ENCODE peak calls at places on chromosomes 3 and 15, in eight cellular contexts. M is breast epithelium; N is colonic mucosa; U is ascending aorta; Z is HepG2; R is heart left ventricle; J is CD8-positive, alpha-beta T cell; Q is psoas muscle. X is an unnamed sample.
A peak's percentile ranks its signal among the peaks of the same experiment; 100 is the strongest.

GRCh38 chr15:95742836-95743235 is 587.7 kb upstream of the NR2F2 start:
- DNase-seq in M (no peak), N (no peak), U (no peak), Z (no peak), R (no peak), J (no peak), Q (no peak), X (no peak)

GRCh38 chr3:159260049-159260662 is 458.3 kb downstream of the MFSD1 start:
- DNase-seq in M (peak; percentile 21), N (peak; percentile 58), U (no peak), Z (peak; percentile 56), R (no peak), J (peak; percentile 9), Q (no peak), X (no peak)

GRCh38 chr15:23646165-23647000 is 1.3 kb downstream of the MAGEL2 start:
- DNase-seq in M (no peak), N (no peak), U (no peak), Z (no peak), R (no peak), J (no peak), Q (peak; percentile 42), X (no peak)

GRCh38 chr3:133535971-133536634 is 37.4 kb upstream of the CDV3 start:
- DNase-seq in M (no peak), N (peak; percentile 61), U (no peak), Z (peak; percentile 70), R (no peak), J (no peak), Q (no peak), X (no peak)

GRCh38 chr3:183818041-183818620 is 7.2 kb downstream of the MAP6D1 start:
- DNase-seq in M (no peak), N (no peak), U (no peak), Z (no peak), R (no peak), J (no peak), Q (no peak), X (no peak)

GRCh38 chr15:98160236-98160635 is 199.7 kb downstream of the ARRDC4 start:
- DNase-seq in M (no peak), N (no peak), U (no peak), Z (no peak), R (no peak), J (no peak), Q (no peak), X (no peak)

GRCh38 chr3:37819591-37819990 is 42.1 kb upstream of the CTDSPL start:
- DNase-seq in M (no peak), N (no peak), U (no peak), Z (no peak), R (peak; percentile 57), J (no peak), Q (no peak), X (no peak)

GRCh38 chr15:95503640-95504225 is 826.8 kb upstream of the NR2F2 start:
- DNase-seq in M (no peak), N (no peak), U (no peak), Z (no peak), R (no peak), J (no peak), Q (no peak), X (no peak)

GRCh38 chr3:43872901-43873300 is 182.2 kb downstream of the ABHD5 start:
- DNase-seq in M (no peak), N (no peak), U (no peak), Z (no peak), R (no peak), J (no peak), Q (no peak), X (no peak)

GRCh38 chr15:41285285-41285684 is 47.1 kb downstream of the OIP5 start:
- DNase-seq in M (no peak), N (no peak), U (no peak), Z (no peak), R (no peak), J (no peak), Q (no peak), X (no peak)

GRCh38 chr15:41288464-41288863 is 43.9 kb downstream of the OIP5 start:
- DNase-seq in M (no peak), N (no peak), U (no peak), Z (no peak), R (no peak), J (no peak), Q (no peak), X (no peak)

GRCh38 chr15:41284425-41285177 is 47.8 kb downstream of the OIP5 start:
- DNase-seq in M (no peak), N (peak; percentile 51), U (no peak), Z (peak; percentile 32), R (no peak), J (no peak), Q (no peak), X (no peak)

GRCh38 chr15:41283653-41284424 is 48.6 kb downstream of the OIP5 start:
- DNase-seq in M (peak; percentile 97), N (peak; percentile 100), U (peak; percentile 89), Z (peak; percentile 97), R (peak; percentile 99), J (peak; percentile 97), Q (peak; percentile 98), X (peak; percentile 95)

GRCh38 chr15:41286665-41287333 is 45.6 kb downstream of the OIP5 start:
- DNase-seq in M (no peak), N (no peak), U (no peak), Z (no peak), R (no peak), J (no peak), Q (no peak), X (no peak)
- H3K36me3 ChIP-seq in M (no peaks in the 10 kb centered on the region), N (peaks cover 7% of the 10 kb centered on the region), U (peaks cover 27% of the 10 kb centered on the region), Z (no peaks in the 10 kb centered on the region), R (peaks cover 64% of the 10 kb centered on the region), J (peaks cover 27% of the 10 kb centered on the region), Q (peaks cover 68% of the 10 kb centered on the region), X (peaks cover 24% of the 10 kb centered on the region)

DNA sequence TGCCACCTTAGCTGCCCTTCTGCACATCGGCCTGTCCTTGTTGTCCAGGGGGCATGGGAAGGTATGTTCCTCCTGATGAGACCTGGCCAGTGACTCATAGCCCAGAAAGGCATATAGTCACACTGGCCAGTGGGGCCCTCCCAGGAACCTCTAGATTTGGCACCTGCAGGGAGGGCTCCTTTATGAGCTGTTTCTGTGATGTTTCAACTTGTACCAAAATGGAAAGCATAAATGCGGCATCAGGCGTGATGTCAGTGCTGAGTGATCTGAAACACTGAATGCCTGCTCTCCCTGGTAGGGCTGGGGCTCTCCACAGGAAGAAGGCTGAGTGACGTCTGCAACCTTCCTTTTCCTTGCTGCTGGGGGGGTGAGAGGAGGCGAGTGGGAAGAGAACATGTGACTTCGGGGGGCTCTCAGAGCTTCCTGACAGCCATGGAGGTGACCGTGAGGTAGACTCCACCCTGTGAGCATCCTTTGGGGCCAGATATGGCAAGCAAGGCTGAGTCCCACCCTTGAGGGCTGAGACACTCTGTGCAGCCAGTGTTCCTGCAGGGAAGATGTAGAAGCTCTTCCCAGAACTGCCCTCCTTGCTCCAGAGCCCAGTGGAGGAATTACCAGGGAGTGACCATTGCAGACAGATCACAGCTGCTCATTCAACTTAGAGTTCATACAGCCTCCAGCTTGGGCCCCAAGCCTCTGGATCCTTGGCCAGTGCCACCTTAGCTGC is 37.1 kb upstream of the APEH start:
- DNase-seq in M (no peak), N (no peak), U (no peak), Z (no peak), R (no peak), J (no peak), Q (no peak), X (no peak)
- H3K4me3 ChIP-seq in M (no peak overlapping the region), N (no peak overlapping the region), U (no peak overlapping the region), Z (no peak overlapping the region), R (no peak overlapping the region), J (no peak overlapping the region), Q (no peak overlapping the region), X (no peak overlapping the region)

GRCh38 chr3:72537448-72537847 is 310.8 kb downstream of the SHQ1 start:
- DNase-seq in M (no peak), N (no peak), U (no peak), Z (no peak), R (no peak), J (no peak), Q (no peak), X (no peak)

GRCh38 chr3:72535789-72536188 is 312.5 kb downstream of the SHQ1 start:
- DNase-seq in M (no peak), N (no peak), U (no peak), Z (no peak), R (no peak), J (no peak), Q (no peak), X (no peak)

GRCh38 chr3:72536206-72536887 is 311.9 kb downstream of the SHQ1 start:
- DNase-seq in M (no peak), N (no peak), U (no peak), Z (no peak), R (no peak), J (no peak), Q (no peak), X (no peak)

GRCh38 chr3:72538070-72538745 is 310.0 kb downstream of the SHQ1 start:
- DNase-seq in M (no peak), N (no peak), U (no peak), Z (no peak), R (no peak), J (no peak), Q (no peak), X (no peak)

GRCh38 chr3:72539856-72540255 is 308.4 kb downstream of the SHQ1 start:
- DNase-seq in M (no peak), N (no peak), U (no peak), Z (no peak), R (no peak), J (no peak), Q (no peak), X (no peak)
- H3K9me3 ChIP-seq in M (no peaks in the 10 kb centered on the region), N (no peaks in the 10 kb centered on the region), U (no peaks in the 10 kb centered on the region), Z (no peaks in the 10 kb centered on the region), R (no peaks in the 10 kb centered on the region), J (no peaks in the 10 kb centered on the region), Q (no peaks in the 10 kb centered on the region), X (no peaks in the 10 kb centered on the region)

GRCh38 chr3:127578802-127579201 is 11.7 kb downstream of the TPRA1 start:
- DNase-seq in M (no peak), N (no peak), U (no peak), Z (no peak), R (no peak), J (no peak), Q (no peak), X (no peak)
- H3K36me3 ChIP-seq in M (no peaks in the 10 kb centered on the region), N (no peaks in the 10 kb centered on the region), U (peaks cover 8% of the 10 kb centered on the region), Z (peaks cover 12% of the 10 kb centered on the region), R (peaks cover 23% of the 10 kb centered on the region), J (no peaks in the 10 kb centered on the region), Q (peaks cover 53% of the 10 kb centered on the region), X (peaks cover 4% of the 10 kb centered on the region)

GRCh38 chr15:92655178-92655995 is at the start of gene FAM174B:
- DNase-seq in M (no peak), N (peak; percentile 54), U (no peak), Z (no peak), R (peak; percentile 60), J (peak; percentile 16), Q (peak; percentile 71), X (no peak)
- H3K4me3 ChIP-seq in M (peak within 1 kb of the TSS; percentile 86), N (peak within 1 kb of the TSS; percentile 57), U (peak within 1 kb of the TSS; percentile 83), Z (no peak within 1 kb of the TSS), R (peak within 1 kb of the TSS; percentile 66), J (peak within 1 kb of the TSS; percentile 20), Q (peak within 1 kb of the TSS; percentile 73), X (no peak within 1 kb of the TSS)

GRCh38 chr3:126768903-126769302 is 64.9 kb downstream of the CHCHD6 start:
- DNase-seq in M (no peak), N (no peak), U (no peak), Z (no peak), R (no peak), J (no peak), Q (no peak), X (no peak)
- H3K9me3 ChIP-seq in M (no peaks in the 10 kb centered on the region), N (no peaks in the 10 kb centered on the region), U (no peaks in the 10 kb centered on the region), Z (no peaks in the 10 kb centered on the region), R (no peaks in the 10 kb centered on the region), J (no peaks in the 10 kb centered on the region), Q (no peaks in the 10 kb centered on the region), X (peaks cover 3% of the 10 kb centered on the region)

GRCh38 chr3:193656445-193656844 is 63.4 kb downstream of the OPA1 start:
- DNase-seq in M (no peak), N (no peak), U (no peak), Z (no peak), R (no peak), J (no peak), Q (no peak), X (no peak)
- H3K36me3 ChIP-seq in M (no peaks in the 10 kb centered on the region), N (peaks cover 12% of the 10 kb centered on the region), U (peaks cover 31% of the 10 kb centered on the region), Z (peaks cover 8% of the 10 kb centered on the region), R (peaks cover 97% of the 10 kb centered on the region), J (peaks cover 11% of the 10 kb centered on the region), Q (peaks cover 99% of the 10 kb centered on the region), X (peaks cover 39% of the 10 kb centered on the region)

X was measured in effector memory CD4-positive, alpha-beta T cell.